ENCODE peak calls at places on chromosome 20, in nine cellular contexts. B is tibial nerve; L is thyroid gland; S is CD4-positive, alpha-beta memory T cell; K is cardiac muscle cell; I is uterus; O is AG04450; Z is trophoblast cell; Q is left ventricle myocardium inferior. V is an unnamed sample. For H3K9me3, the result is how much of the 10 kb centered on the place peaks cover.

GRCh38 chr20:53631909-53632662 is 38.4 kb upstream of the ZNF217 start:
- DNase-seq in L (no peak), I (no peak), O (no peak), K (no peak), S (no peak), B (no peak), Z (peak), Q (no peak), V (no peak)

GRCh38 chr20:53672484-53673129 is 79.0 kb upstream of the ZNF217 start:
- DNase-seq in B (no peak), Q (no peak), Z (no peak), S (no peak), L (peak), O (no peak), I (no peak), K (no peak), V (no peak)

GRCh38 chr20:3250091-3250504 is 11.1 kb upstream of the SLC4A11 start:
- DNase-seq in Q (no peak), B (no peak), S (no peak), K (no peak), L (peak), I (no peak), Z (no peak), O (no peak), V (no peak)

GRCh38 chr20:48490976-48491657 is 336.7 kb downstream of the PREX1 start:
- DNase-seq in Q (no peak), Z (no peak), S (no peak), K (no peak), I (no peak), L (peak), O (no peak), B (no peak), V (no peak)

GRCh38 chr20:38170219-38170902 is 5.3 kb upstream of the TGM2 start:
- DNase-seq in K (no peak), B (no peak), O (no peak), I (no peak), Z (no peak), Q (no peak), L (no peak), S (no peak), V (no peak)

GRCh38 chr20:51531141-51531710 is 11.3 kb downstream of the NFATC2 start:
- DNase-seq in Q (no peak), K (no peak), S (peak), I (no peak), L (no peak), O (no peak), Z (peak), B (no peak), V (no peak)

GRCh38 chr20:33419140-33419974 is 18.0 kb upstream of the CDK5RAP1 start:
- DNase-seq in I (peak), S (no peak), Z (no peak), K (peak), O (no peak), Q (peak), L (no peak), B (no peak), V (no peak)

GRCh38 chr20:32911355-32911754 is 52.6 kb downstream of the EFCAB8 start:
- DNase-seq in O (no peak), B (no peak), I (no peak), Q (no peak), S (no peak), K (no peak), L (no peak), Z (no peak), V (no peak)

GRCh38 chr20:1390552-1391403 is 2.1 kb downstream of the FKBP1A start:
- DNase-seq in O (no peak), I (no peak), B (no peak), K (no peak), S (no peak), L (peak), Q (no peak), Z (no peak), V (no peak)

GRCh38 chr20:12970372-12970821 is 38.4 kb upstream of the SPTLC3 start:
- DNase-seq in Q (no peak), K (peak), L (peak), Z (peak), O (peak), I (no peak), B (peak), S (peak), V (no peak)

GRCh38 chr20:4335722-4336121 is 320.4 kb upstream of the RNF24 start:
- DNase-seq in I (no peak), B (no peak), L (peak), O (no peak), S (no peak), Q (no peak), Z (no peak), K (no peak), V (no peak)

GRCh38 chr20:52833901-52834300 is 138.3 kb upstream of the TSHZ2 start:
- DNase-seq in S (no peak), L (no peak), I (no peak), Z (peak), K (no peak), Q (no peak), B (no peak), O (no peak), V (no peak)

GRCh38 chr20:3461911-3462677 is 8.7 kb upstream of the ATRN start:
- DNase-seq in L (peak), O (no peak), K (no peak), I (no peak), B (no peak), Q (no peak), S (no peak), Z (peak), V (no peak)

GRCh38 chr20:7691647-7692046 is 248.6 kb downstream of the HAO1 start:
- DNase-seq in Q (no peak), K (peak), L (no peak), Z (no peak), B (no peak), I (no peak), O (no peak), S (no peak), V (no peak)

GRCh38 chr20:34111057-34111711 is 859 bp downstream of the EIF2S2 start:
- DNase-seq in O (no peak), B (peak), K (peak), Z (peak), Q (no peak), I (no peak), S (peak), L (peak), V (peak)

GRCh38 chr20:40293740-40294139 is 395.3 kb downstream of the MAFB start:
- DNase-seq in Z (no peak), O (no peak), S (no peak), B (peak), I (peak), Q (no peak), L (peak), K (peak), V (no peak)

GRCh38 chr20:278181-278580 is 12.4 kb downstream of the C20orf96 start:
- DNase-seq in L (no peak), B (no peak), K (no peak), Z (no peak), S (no peak), O (no peak), I (no peak), Q (no peak), V (no peak)

GRCh38 chr20:56779452-56780143 is 150.5 kb downstream of the TFAP2C start:
- DNase-seq in Q (no peak), K (no peak), B (no peak), O (no peak), L (no peak), S (no peak), I (no peak), Z (no peak), V (no peak)

GRCh38 chr20:46275091-46275490 is 33.2 kb downstream of the CDH22 start:
- DNase-seq in Q (no peak), I (no peak), B (no peak), K (no peak), L (no peak), Z (no peak), O (no peak), S (no peak), V (no peak)

GRCh38 chr20:58504566-58504965 is 10.6 kb downstream of the APCDD1L start:
- DNase-seq in L (no peak), O (no peak), B (no peak), K (no peak), Q (no peak), I (no peak), S (no peak), Z (no peak), V (no peak)

GRCh38 chr20:32820000-32820697 is 395 bp downstream of the MAPRE1 start:
- DNase-seq in L (peak), B (peak), Z (peak), O (no peak), I (peak), S (peak), Q (peak), K (peak), V (no peak)

GRCh38 chr20:23235173-23236027 is 115.2 kb upstream of the NXT1 start:
- DNase-seq in O (no peak), S (peak), I (peak), Q (peak), K (peak), L (peak), B (peak), Z (peak), V (no peak)

GRCh38 chr20:47502271-47502730 is 614 bp downstream of the NCOA3 start:
- DNase-seq in B (peak), Q (peak), S (no peak), I (no peak), K (peak), Z (no peak), L (peak), O (no peak), V (no peak)

GRCh38 chr20:4135385-4136077 is 120.2 kb upstream of the RNF24 start:
- DNase-seq in S (no peak), I (peak), K (peak), L (no peak), O (peak), Q (no peak), Z (peak), B (no peak), V (no peak)

GRCh38 chr20:63692436-63693078 is 3.9 kb upstream of the TNFRSF6B start:
- DNase-seq in Z (no peak), I (peak), S (no peak), Q (no peak), K (no peak), L (no peak), O (no peak), B (no peak), V (no peak)

GRCh38 chr20:2429061-2429460 is 41.5 kb downstream of the SNRPB start:
- DNase-seq in Z (no peak), Q (no peak), L (no peak), O (no peak), K (no peak), I (no peak), S (no peak), B (no peak), V (no peak)

GRCh38 chr20:3716195-3716834 is 3.9 kb upstream of the SIGLEC1 start:
- DNase-seq in Q (no peak), Z (peak), K (peak), L (peak), O (no peak), S (peak), B (no peak), I (no peak), V (no peak)

DNA sequence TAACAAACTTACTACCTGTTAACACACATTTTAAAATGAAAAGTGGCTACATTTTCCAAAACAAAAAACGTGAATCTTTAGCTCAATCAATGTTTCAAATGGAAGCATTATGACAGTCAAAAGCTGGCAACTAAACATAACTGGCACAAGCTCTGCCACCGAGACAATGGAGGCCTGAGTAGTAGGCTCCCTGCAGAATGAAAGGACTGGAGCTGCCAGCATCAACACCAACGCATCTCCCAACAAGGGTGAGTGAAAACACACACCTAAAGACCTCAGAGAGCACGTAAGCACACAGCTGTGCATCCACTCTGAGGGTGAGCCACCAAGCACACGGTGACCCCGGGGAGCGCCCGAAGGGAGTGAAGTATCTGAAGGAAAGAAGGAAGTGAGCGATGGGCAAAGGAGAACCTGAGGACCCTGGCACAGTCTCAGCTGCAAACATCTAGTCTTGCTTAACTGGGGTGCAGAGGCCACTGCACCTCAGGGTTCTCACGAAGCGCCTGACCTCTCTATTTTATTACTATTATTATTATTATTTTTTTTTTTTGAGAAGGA is 1.6 kb upstream of the ADRM1 start:
- DNase-seq in Q (no peak), O (no peak), Z (no peak), I (no peak), B (no peak), L (no peak), K (no peak), S (no peak), V (no peak)
- H3K27ac ChIP-seq in Q (peak), O (no peak), Z (no peak), I (no peak), B (peak), L (no peak), K (no peak), S (no peak), V (no peak)

DNA sequence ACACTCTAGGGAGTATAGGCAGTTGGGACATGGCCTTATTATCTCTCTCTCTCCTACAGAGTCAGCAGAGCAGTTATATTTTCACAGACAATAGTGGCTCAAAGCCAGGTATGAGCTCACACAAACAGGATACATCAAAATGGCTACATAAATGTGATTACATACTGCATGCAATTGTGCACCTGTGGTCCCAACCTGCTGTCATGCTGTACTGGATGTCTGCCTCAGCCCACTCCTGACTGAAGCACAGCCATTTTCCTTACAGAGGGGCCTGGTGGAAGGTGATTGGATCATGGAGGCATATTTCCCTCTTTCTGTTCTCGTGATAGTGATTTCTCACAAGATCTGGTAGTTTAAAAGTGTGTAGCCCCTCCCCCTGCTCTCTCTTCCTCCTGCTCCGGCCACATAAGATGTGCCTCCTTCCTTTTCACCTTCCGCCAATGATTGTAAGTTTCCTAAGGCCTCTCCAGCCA is 37.0 kb upstream of the SAMHD1 start:
- DNase-seq in Z (no peak), S (peak), K (peak), L (no peak), Q (no peak), O (no peak), B (no peak), I (no peak), V (peak)
- H3K9me3 ChIP-seq in Z (under half), S (under half), K (under half), L (under half), Q (under half), O (under half), B (under half), I (under half), V (under half)

GRCh38 chr20:61055130-61055529 is 196.9 kb upstream of the CDH4 start:
- DNase-seq in I (no peak), Q (no peak), Z (no peak), B (no peak), L (no peak), O (no peak), K (no peak), S (no peak), V (no peak)

GRCh38 chr20:61054411-61054810 is 197.7 kb upstream of the CDH4 start:
- DNase-seq in Z (no peak), Q (no peak), O (no peak), I (no peak), B (no peak), S (no peak), K (no peak), L (no peak), V (no peak)

GRCh38 chr20:61052195-61052594 is 199.9 kb upstream of the CDH4 start:
- DNase-seq in L (no peak), B (no peak), I (no peak), O (no peak), Z (no peak), K (no peak), S (no peak), Q (no peak), V (no peak)

GRCh38 chr20:61053487-61054277 is 198.4 kb upstream of the CDH4 start:
- DNase-seq in S (no peak), K (no peak), O (no peak), Q (no peak), Z (no peak), I (no peak), B (no peak), L (peak), V (no peak)

DNA sequence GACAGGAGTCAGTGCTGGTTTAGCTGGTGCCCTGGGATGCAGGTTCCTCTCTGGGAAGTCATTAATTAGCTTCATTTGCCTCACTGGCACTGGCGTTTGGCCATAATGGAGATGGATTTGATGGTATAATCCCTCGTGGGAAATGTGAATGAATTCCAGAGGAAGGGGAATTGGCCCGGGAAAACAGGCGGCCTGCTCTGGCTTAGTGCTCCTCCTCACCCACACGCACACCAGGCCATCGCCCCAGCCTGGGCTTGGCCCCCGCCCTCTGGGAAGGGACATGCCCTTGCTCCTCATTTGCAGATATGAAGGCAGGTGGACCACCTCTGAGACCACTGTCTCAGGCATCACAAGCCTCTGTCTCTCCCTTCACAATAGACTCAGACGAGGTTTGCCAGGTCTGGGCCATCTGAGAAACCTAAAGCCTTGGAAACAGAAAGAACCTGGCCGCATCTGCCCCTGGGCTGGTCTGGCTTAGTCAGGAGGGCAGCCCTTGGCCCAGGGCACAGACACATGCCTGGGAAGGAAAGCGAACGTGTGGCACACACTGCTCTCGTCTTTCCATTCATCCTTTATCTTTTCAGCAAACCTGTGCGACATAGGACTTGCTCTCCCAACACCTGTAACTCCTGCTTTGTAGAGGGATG is 199.1 kb upstream of the CDH4 start:
- DNase-seq in S (no peak), Q (no peak), K (no peak), Z (no peak), B (no peak), L (no peak), O (no peak), I (no peak), V (no peak)
- H3K27ac ChIP-seq in S (no peak), Q (no peak), K (no peak), Z (no peak), B (no peak), L (no peak), O (no peak), I (no peak), V (no peak)

GRCh38 chr20:25352746-25353145 is 37.9 kb downstream of the ABHD12 start:
- DNase-seq in B (no peak), O (no peak), Q (no peak), S (no peak), Z (no peak), K (no peak), I (no peak), L (no peak), V (no peak)
- H3K9me3 ChIP-seq in B (under half), O (under half), Q (under half), S (under half), Z (under half), K (under half), I (under half), L (under half), V (under half)

DNA sequence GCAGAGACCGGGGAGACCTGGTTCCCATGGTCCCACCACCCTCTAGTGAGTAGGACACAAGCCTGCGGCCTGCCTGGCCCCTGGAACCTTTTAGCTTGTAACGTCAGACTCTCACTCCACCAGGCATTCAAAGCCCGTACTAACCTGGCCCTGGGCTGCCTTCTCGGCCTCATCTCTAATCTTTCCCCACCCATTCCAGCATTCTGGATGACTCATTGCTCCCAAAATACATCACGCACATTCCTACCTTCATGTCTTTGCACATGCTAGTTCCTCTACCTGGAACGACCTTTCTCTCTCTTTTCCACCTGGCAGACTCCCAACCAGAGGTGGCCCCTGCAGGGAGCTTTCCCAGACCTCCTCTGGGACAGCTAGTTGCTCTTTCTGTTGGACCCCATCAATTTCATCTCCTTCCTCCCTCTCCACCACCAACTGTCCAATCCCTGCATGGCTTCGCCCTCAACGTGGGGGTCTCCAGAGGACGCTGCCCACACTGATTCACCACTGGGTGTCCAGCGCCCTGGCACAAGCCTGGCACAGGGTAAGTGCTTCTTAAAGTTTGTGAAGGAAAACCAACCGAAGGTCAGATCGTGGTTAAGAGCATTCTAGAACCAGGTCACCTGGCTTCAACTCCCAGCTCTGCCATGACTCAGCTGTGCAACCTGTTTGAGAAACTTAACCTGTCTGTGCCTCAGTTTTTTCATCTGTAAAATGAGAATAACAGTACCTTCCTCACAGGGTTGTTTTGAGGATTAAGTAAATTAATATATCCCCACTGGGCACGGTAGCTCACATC is 35.2 kb downstream of the JPH2 start:
- DNase-seq in S (no peak), K (no peak), I (peak), B (no peak), Q (peak), Z (peak), L (no peak), O (no peak), V (no peak)
- H3K27ac ChIP-seq in S (no peak), K (peak), I (peak), B (no peak), Q (peak), Z (peak), L (no peak), O (no peak), V (no peak)

GRCh38 chr20:30612344-30612743 is 645.1 kb upstream of the DEFB115 start:
- DNase-seq in I (no peak), S (no peak), B (no peak), Z (no peak), K (no peak), L (no peak), Q (no peak), O (no peak), V (no peak)
- H3K9me3 ChIP-seq in I (under half), S (under half), B (under half), Z (under half), K (under half), L (under half), Q (under half), O (half or more), V (under half)

GRCh38 chr20:36093025-36093803 is 61.3 kb upstream of the EPB41L1 start:
- DNase-seq in I (peak), B (no peak), Z (no peak), L (peak), O (no peak), S (peak), Q (peak), K (peak), V (no peak)
- H3K27ac ChIP-seq in I (no peak), B (peak), Z (no peak), L (peak), O (no peak), S (no peak), Q (peak), K (no peak), V (no peak)

DNA sequence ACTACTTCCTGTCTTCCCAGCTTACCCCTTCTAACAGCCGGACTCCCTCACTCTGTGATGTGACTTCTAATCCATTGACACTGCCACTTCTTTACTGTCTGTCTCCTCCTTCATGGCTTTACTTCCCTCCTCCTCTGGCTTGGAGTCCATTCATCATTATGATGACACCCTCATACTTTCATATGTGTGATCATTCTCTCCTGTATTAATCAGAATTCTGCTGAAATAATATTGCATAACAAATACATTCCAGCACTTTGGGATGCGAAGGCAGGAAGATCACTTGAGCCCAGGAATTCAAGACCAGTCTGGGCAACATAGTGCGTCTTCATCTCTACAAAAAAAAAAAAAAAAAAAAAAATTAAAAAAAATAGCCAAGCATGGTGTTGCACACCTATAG is 147.9 kb upstream of the BTBD3 start:
- DNase-seq in Z (no peak), K (no peak), L (no peak), B (no peak), S (no peak), Q (no peak), I (no peak), O (no peak), V (no peak)
- H3K9me3 ChIP-seq in Z (under half), K (under half), L (under half), B (under half), S (under half), Q (under half), I (under half), O (under half), V (under half)

GRCh38 chr20:43911066-43911465 is 3.6 kb upstream of the TOX2 start:
- DNase-seq in Z (no peak), B (no peak), K (peak), O (no peak), S (no peak), Q (no peak), I (no peak), L (no peak), V (no peak)
- H3K27ac ChIP-seq in Z (no peak), B (no peak), K (no peak), O (no peak), S (no peak), Q (no peak), I (no peak), L (no peak), V (no peak)